ENCODE peak calls at places on chromosomes 4 and X, in six cellular contexts. Z is Calu3, B is IMR-90, N is HCT116, T is endodermal cell, V is left lung. X is an unnamed sample.

GRCh38 chrX:130253916-130254315 is 14.8 kb downstream of the ZNF280C start:
- DNase-seq in Z (no peak), B (no peak), N (no peak), T (no peak), V (no peak), X (no peak)

GRCh38 chrX:40564447-40564846 is 16.3 kb upstream of the ATP6AP2 start:
- DNase-seq in B (no peak), V (no peak), Z (no peak), T (no peak), N (no peak), X (no peak)

GRCh38 chr4:186008057-186008456 is 60.9 kb upstream of the TLR3 start:
- DNase-seq in Z (no peak), B (no peak), V (no peak), T (no peak), N (no peak), X (no peak)

GRCh38 chrX:153457827-153458466 is 12.1 kb upstream of the TREX2 start:
- DNase-seq in T (no peak), B (no peak), N (no peak), V (no peak), Z (no peak), X (no peak)

GRCh38 chrX:28158019-28158777 is 176.9 kb upstream of the DCAF8L1 start:
- DNase-seq in T (peak; percentile 71), Z (no peak), V (no peak), B (no peak), N (no peak), X (no peak)

GRCh38 chr4:79402452-79402851 is 5.6 kb downstream of the GK2 start:
- DNase-seq in T (no peak), B (no peak), Z (no peak), N (no peak), V (no peak), X (no peak)

GRCh38 chrX:39613997-39614679 is 483.6 kb downstream of the BCOR start:
- DNase-seq in V (peak; percentile 59), B (no peak), T (peak; percentile 79), Z (peak; percentile 4), N (no peak), X (peak; percentile 11)

GRCh38 chrX:64850371-64851082 is 125.7 kb downstream of the ZC4H2 start:
- DNase-seq in N (no peak), T (no peak), B (no peak), Z (no peak), V (no peak), X (no peak)

GRCh38 chr4:124997124-124997523 is 284.6 kb upstream of the ANKRD50 start:
- DNase-seq in B (no peak), N (no peak), V (no peak), T (no peak), Z (no peak), X (no peak)

GRCh38 chr4:137678796-137679195 is 146.5 kb upstream of the PCDH18 start:
- DNase-seq in N (no peak), T (no peak), Z (no peak), B (peak; percentile 81), V (no peak), X (peak; percentile 11)

GRCh38 chr4:22897520-22898108 is 204.9 kb downstream of the GBA3 start:
- DNase-seq in B (peak; percentile 5), V (no peak), N (peak; percentile 3), Z (peak; percentile 54), T (peak; percentile 78), X (peak; percentile 53)

GRCh38 chr4:13559414-13559813 is 15.1 kb upstream of the NKX3-2 start:
- DNase-seq in T (no peak), Z (no peak), B (peak; percentile 78), N (no peak), V (no peak), X (peak; percentile 52)

GRCh38 chrX:131741103-131741581 is 197.3 kb downstream of the OR13H1 start:
- DNase-seq in V (peak; percentile 82), T (no peak), Z (no peak), N (no peak), B (peak; percentile 81), X (no peak)

DNA sequence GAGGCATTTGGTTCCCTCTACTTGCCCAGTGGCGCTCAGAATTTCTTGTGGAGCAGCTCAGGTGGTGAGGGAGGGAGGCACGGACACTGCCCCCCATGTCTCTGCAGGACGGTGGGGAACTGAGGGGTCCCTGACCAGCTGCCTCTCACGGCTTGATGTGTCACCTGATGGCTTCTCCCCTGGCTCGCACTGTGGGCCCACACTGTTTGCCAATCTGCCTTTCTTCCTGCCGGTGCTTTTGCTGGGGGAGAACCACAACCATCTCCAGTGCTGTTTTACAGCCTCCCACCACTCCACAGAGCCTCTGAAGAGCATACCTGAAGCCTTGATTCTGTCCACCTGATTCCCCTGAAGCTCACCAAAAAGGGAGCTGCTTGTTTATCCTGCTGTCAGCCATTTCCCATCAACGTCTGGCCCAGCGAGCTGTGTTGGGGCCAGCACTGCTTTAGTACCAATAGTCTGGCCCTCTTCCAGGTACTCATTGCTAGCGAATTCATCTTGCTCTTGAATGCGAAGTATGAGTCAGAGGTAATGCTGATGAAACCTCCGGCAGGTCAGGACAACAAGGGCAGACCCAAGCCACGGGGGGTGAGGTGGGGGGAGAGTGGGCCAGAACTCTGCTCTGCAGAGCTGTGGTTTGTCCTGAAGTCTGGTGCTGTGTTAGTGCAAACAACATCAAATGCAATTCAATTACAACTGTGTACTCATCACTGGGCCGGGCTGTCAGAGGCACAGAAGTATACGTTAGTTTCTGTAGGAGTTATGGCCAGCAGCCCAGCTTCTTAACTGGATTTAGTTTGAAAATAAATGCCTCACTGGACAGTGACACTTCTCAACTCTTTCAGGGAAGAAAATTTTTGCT is 208.3 kb upstream of the JADE1 start:
- DNase-seq in N (peak; percentile 77), V (peak; percentile 57), Z (peak; percentile 61), T (peak; percentile 78), B (peak; percentile 97), X (peak; percentile 99)
- TF ChIP-seq CTCF in N (no peak), V (no peak), Z (no peak), T (no peak), B (no peak), X (no peak)

GRCh38 chr4:123246085-123246484 is 150.5 kb upstream of the SPRY1 start:
- DNase-seq in V (no peak), Z (no peak), T (no peak), B (no peak), N (no peak), X (no peak)

GRCh38 chr4:123248260-123248659 is 148.3 kb upstream of the SPRY1 start:
- DNase-seq in Z (no peak), N (no peak), T (no peak), V (no peak), B (peak; percentile 58), X (peak; percentile 22)

GRCh38 chr4:123249821-123250220 is 146.8 kb upstream of the SPRY1 start:
- DNase-seq in V (no peak), T (no peak), Z (no peak), B (no peak), N (no peak), X (no peak)

GRCh38 chr4:123244233-123244632 is 152.4 kb upstream of the SPRY1 start:
- DNase-seq in V (peak; percentile 49), N (no peak), Z (no peak), T (no peak), B (peak; percentile 65), X (peak; percentile 28)
- TF ChIP-seq CTCF in V (no peak), N (no peak), Z (no peak), T (peak; percentile 26), B (peak; percentile 18), X (no peak)

DNA sequence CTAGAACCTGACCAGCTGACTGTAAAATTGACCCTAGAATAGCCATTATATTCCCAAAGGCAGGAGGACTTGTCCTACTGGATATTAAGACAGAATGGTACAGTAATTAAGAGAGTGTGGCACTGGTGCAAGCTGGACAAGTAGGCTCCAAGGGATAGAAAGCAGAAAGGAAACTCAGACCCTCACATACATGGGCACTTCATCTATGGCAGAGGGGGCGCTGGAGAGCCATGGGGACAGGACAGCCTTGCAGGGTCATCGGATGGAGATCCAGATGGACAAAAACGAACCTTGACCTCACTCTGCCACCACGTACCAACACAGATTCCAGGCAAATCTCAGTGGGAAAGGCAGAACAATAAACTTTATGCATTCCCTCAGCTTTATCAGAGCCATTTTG is 40.6 kb downstream of the GAB3 start:
- DNase-seq in Z (no peak), N (no peak), T (peak; percentile 49), B (no peak), V (no peak), X (no peak)
- TF ChIP-seq CTCF in Z (no peak), N (peak; percentile 20), T (peak; percentile 54), B (no peak), V (no peak), X (no peak)

DNA sequence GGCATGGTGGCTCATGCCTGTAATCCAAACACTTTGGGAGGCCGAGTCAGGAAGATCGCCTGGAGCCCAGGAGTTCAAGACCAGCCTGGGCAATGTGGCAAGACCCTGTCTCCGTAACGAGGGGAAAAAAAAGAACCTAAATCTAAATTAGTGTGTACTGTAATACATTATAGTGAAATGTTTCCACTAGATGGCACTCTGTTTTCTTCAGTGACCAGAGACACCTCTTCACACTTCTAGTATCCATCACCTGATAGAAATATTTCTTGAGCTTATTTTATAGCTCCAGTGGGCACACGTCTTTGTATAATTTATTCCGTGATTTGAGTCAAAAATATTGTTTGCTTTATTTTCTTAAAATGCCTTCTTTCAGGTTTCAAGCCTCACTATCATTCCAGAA is 600.9 kb upstream of the DIPK2B start:
- DNase-seq in N (no peak), V (no peak), Z (no peak), B (peak; percentile 34), T (no peak), X (peak; percentile 66)
- TF ChIP-seq CTCF in N (no peak), V (peak; percentile 20), Z (no peak), B (peak; percentile 32), T (peak; percentile 58), X (peak; percentile 46)

GRCh38 chr4:129926936-129927335 is 831.0 kb downstream of the C4orf33 start:
- DNase-seq in N (no peak), V (no peak), Z (no peak), T (no peak), B (no peak), X (peak; percentile 21)
- TF ChIP-seq CTCF in N (no peak), V (no peak), Z (no peak), T (peak; percentile 41), B (no peak), X (peak; percentile 31)

GRCh38 chr4:120770897-120771296 is 151.6 kb downstream of the PRDM5 start:
- DNase-seq in T (no peak), B (no peak), V (no peak), Z (no peak), N (no peak), X (no peak)

GRCh38 chr4:120769227-120769626 is 153.3 kb downstream of the PRDM5 start:
- DNase-seq in N (peak; percentile 16), Z (peak; percentile 1), V (no peak), B (peak; percentile 96), T (no peak), X (peak; percentile 52)

GRCh38 chr4:120773641-120774040 is 148.9 kb downstream of the PRDM5 start:
- DNase-seq in V (no peak), B (no peak), T (no peak), Z (no peak), N (no peak), X (no peak)

DNA sequence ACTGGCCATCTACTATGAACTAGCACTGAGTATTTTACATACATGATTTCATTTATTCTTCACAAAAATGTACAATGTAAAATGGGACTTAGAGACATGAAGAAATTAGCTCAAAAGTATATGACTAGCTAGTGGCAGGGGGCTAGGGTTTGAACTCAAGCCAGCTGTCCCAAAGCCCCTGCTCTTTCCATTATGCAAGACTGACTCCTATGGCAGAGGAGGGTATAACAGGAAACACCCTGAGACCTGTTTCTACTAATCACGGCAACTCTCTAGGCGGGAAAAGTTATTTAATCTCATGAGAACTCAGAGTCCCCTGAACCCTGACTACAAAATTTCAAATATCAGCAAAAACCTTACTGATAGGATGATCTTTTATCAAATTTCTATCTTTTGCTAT is 150.6 kb downstream of the PRDM5 start:
- DNase-seq in B (no peak), T (peak; percentile 49), V (no peak), N (no peak), Z (no peak), X (no peak)
- TF ChIP-seq CTCF in B (no peak), T (peak; percentile 62), V (no peak), N (no peak), Z (no peak), X (no peak)

X was measured in MCF 10A.